ENCODE peak calls at places on chromosomes 11 and 22, in four cellular contexts. One of them, this sample, is unnamed.

GRCh38 chr22:38923463-38924196 is 33.8 kb upstream of the APOBEC3A start:
- DNase-seq in H1: no peak
- DNase-seq in H9: peak
- DNase-seq in IMR-90: peak
- DNase-seq in this sample: peak

GRCh38 chr22:23212061-23213030 is 32.0 kb downstream of the BCR start:
- DNase-seq in H9: no peak
- DNase-seq in H1: no peak
- DNase-seq in IMR-90: no peak
- DNase-seq in this sample: no peak

GRCh38 chr11:33734441-33735165 is 1.6 kb downstream of the CD59 start:
- DNase-seq in H1: no peak
- DNase-seq in H9: no peak
- DNase-seq in IMR-90: no peak
- DNase-seq in this sample: no peak

GRCh38 chr11:75334976-75335375 is 16.5 kb downstream of the ARRB1 start:
- DNase-seq in IMR-90: no peak
- DNase-seq in H9: peak
- DNase-seq in H1: no peak
- DNase-seq in this sample: peak

GRCh38 chr11:61913699-61914395 is 3.5 kb downstream of the RAB3IL1 start:
- DNase-seq in IMR-90: no peak
- DNase-seq in H9: no peak
- DNase-seq in H1: peak
- DNase-seq in this sample: no peak

GRCh38 chr22:37690407-37690806 is 4.3 kb downstream of the NOL12 start:
- DNase-seq in H9: no peak
- DNase-seq in H1: no peak
- DNase-seq in IMR-90: no peak
- DNase-seq in this sample: no peak

GRCh38 chr22:43777204-43777671 is 34.9 kb downstream of the EFCAB6 start:
- DNase-seq in IMR-90: peak
- DNase-seq in H9: no peak
- DNase-seq in H1: no peak
- DNase-seq in this sample: peak

GRCh38 chr11:78424334-78425270 is 7.0 kb upstream of the GAB2 start:
- DNase-seq in H9: no peak
- DNase-seq in IMR-90: peak
- DNase-seq in H1: no peak
- DNase-seq in this sample: no peak

GRCh38 chr11:420054-420910 is 5.5 kb upstream of the SIGIRR start:
- DNase-seq in H1: peak
- DNase-seq in H9: no peak
- DNase-seq in IMR-90: no peak
- DNase-seq in this sample: no peak

GRCh38 chr11:2943711-2944118 is 14.5 kb upstream of the PHLDA2 start:
- DNase-seq in H9: no peak
- DNase-seq in IMR-90: no peak
- DNase-seq in H1: no peak
- DNase-seq in this sample: no peak

GRCh38 chr11:78961938-78962701 is 387.5 kb upstream of the NARS2 start:
- DNase-seq in IMR-90: peak
- DNase-seq in H1: peak
- DNase-seq in H9: peak
- DNase-seq in this sample: peak

DNA sequence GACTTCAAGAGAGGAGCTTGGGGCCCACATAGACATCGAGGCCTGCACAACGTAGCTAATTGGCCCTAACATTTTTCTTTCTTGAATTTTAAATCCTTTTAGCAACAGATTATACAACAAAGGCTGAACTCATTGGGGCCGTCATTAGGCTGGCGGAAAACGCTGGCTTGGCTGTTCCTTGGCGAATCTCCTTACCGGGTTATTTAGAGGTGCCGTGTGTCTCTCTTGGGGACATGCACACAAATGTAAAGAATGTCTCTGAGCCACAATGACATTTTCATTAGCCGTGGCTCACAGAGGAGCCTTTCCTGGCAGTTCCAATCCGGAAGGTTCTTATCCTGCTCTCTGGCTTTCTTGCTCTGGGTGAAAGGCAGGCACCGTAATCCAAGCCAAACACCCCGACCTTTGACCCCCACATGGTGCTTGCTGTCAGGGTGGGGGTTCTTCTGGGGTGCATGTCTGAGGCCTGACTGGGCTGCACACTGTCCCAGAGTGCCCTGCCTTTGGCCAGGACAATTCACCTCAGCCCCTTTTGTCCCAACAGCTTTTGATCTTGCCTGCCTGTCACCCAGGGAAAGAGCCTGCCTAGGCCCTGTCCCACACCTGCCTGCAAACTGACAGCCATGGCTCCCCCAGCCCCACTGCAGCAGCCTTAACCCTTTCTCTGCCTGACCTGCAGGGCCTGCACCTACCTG is 9.2 kb upstream of the FGF3 start:
- DNase-seq in IMR-90: no peak
- DNase-seq in H9: no peak
- DNase-seq in H1: no peak
- DNase-seq in this sample: no peak
- H3K18ac ChIP-seq in IMR-90: no peak
- H3K18ac ChIP-seq in H9: no peak
- H3K18ac ChIP-seq in H1: no peak
- H3K18ac ChIP-seq in this sample: no peak

DNA sequence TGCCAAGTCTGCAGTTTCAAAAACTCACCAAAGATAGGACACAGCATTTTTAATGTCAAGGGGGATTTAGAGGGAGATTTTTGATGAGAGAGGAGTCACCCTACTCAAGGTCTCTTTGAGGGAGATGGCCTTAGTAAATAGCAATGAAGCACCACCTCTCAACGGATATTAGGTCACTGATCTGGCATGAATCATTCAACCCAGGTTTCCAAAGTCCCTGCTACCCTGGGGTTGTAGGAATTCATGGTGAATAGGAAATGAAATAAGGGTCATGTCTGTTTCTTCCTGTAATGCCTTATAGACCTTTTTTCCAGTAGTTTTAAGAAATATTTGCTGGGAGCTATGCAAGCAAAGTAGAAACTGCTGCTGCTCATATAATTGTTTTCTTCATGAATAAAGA is 2154.9 kb downstream of the LRRC4C start:
- DNase-seq in IMR-90: no peak
- DNase-seq in H9: no peak
- DNase-seq in H1: no peak
- DNase-seq in this sample: peak
- H3K18ac ChIP-seq in IMR-90: no peak
- H3K18ac ChIP-seq in H9: no peak
- H3K18ac ChIP-seq in H1: no peak
- H3K18ac ChIP-seq in this sample: no peak

DNA sequence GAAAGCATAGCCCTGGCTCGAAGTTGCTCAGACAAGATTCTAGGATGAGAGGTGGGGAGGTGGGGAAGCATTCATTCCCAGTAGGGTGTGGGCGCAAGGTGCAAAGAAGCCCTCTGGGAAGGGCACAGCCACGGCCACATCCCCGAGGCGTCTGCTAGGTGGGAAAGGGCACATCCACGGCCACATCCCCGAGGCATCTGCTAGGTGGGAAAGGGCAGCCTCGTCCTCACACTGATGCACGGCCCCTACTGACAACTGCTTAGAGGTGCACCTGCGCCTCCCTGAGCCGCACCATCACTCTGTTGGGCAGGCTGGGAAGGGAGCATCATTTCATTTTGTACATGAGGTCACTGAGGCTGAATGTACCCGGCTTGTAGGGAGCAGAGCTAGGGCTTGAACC is 94.6 kb upstream of the PITPNB start:
- DNase-seq in H1: no peak
- DNase-seq in IMR-90: no peak
- DNase-seq in H9: no peak
- DNase-seq in this sample: no peak
- H3K18ac ChIP-seq in H1: no peak
- H3K18ac ChIP-seq in IMR-90: no peak
- H3K18ac ChIP-seq in H9: no peak
- H3K18ac ChIP-seq in this sample: no peak

GRCh38 chr11:68040957-68041591 is 2.2 kb downstream of the TCIRG1 start:
- DNase-seq in H9: no peak
- DNase-seq in H1: peak
- DNase-seq in IMR-90: no peak
- DNase-seq in this sample: no peak

GRCh38 chr11:68041617-68042218 is 2.9 kb downstream of the TCIRG1 start:
- DNase-seq in IMR-90: no peak
- DNase-seq in H1: peak
- DNase-seq in H9: no peak
- DNase-seq in this sample: no peak

GRCh38 chr11:68039526-68040086 is 781 bp downstream of the TCIRG1 start:
- DNase-seq in IMR-90: no peak
- DNase-seq in H9: no peak
- DNase-seq in H1: peak
- DNase-seq in this sample: no peak

GRCh38 chr11:68038718-68039525 is at the start of gene TCIRG1:
- DNase-seq in IMR-90: peak
- DNase-seq in H9: peak
- DNase-seq in H1: peak
- DNase-seq in this sample: peak

GRCh38 chr11:68040121-68040956 is 1.5 kb downstream of the TCIRG1 start:
- DNase-seq in H9: peak
- DNase-seq in H1: peak
- DNase-seq in IMR-90: peak
- DNase-seq in this sample: peak
- H3K18ac ChIP-seq in H9: peak
- H3K18ac ChIP-seq in H1: peak
- H3K18ac ChIP-seq in IMR-90: peak
- H3K18ac ChIP-seq in this sample: peak

GRCh38 chr22:27681037-27681436 is 120.5 kb downstream of the MN1 start:
- DNase-seq in IMR-90: no peak
- DNase-seq in H9: no peak
- DNase-seq in H1: no peak
- DNase-seq in this sample: no peak

GRCh38 chr22:27676545-27677188 is 124.9 kb downstream of the MN1 start:
- DNase-seq in H9: no peak
- DNase-seq in H1: no peak
- DNase-seq in IMR-90: no peak
- DNase-seq in this sample: no peak

GRCh38 chr22:27680636-27681035 is 120.9 kb downstream of the MN1 start:
- DNase-seq in H1: no peak
- DNase-seq in IMR-90: no peak
- DNase-seq in H9: no peak
- DNase-seq in this sample: no peak

GRCh38 chr22:27679722-27680488 is 121.7 kb downstream of the MN1 start:
- DNase-seq in IMR-90: no peak
- DNase-seq in H1: no peak
- DNase-seq in H9: no peak
- DNase-seq in this sample: no peak

GRCh38 chr22:27677895-27678458 is 123.6 kb downstream of the MN1 start:
- DNase-seq in IMR-90: no peak
- DNase-seq in H1: no peak
- DNase-seq in H9: no peak
- DNase-seq in this sample: no peak
- H3K18ac ChIP-seq in IMR-90: no peak
- H3K18ac ChIP-seq in H1: no peak
- H3K18ac ChIP-seq in H9: no peak
- H3K18ac ChIP-seq in this sample: no peak

DNA sequence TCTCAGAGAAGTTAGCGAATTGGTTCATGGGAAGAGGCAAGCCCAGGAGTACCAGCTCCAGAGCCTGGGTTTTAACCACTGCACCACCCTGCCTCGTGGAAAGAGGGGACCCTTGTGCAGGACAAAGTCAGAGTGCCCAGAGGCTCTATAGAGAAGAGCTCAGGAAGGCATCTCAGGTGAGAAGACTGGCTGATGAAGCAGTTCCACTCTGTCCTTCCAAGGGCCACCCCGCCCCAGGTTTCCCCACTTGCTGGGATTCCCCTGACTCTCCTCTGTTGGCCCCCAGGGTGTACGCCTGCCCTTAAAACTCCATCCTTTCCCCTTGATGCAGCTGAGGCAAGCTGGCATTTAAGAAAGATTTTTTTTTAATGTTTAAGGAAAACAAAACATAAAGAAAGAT is 265.8 kb downstream of the BUD13 start:
- DNase-seq in IMR-90: no peak
- DNase-seq in H1: peak
- DNase-seq in H9: no peak
- DNase-seq in this sample: no peak
- H3K18ac ChIP-seq in IMR-90: no peak
- H3K18ac ChIP-seq in H1: no peak
- H3K18ac ChIP-seq in H9: no peak
- H3K18ac ChIP-seq in this sample: no peak

DNA sequence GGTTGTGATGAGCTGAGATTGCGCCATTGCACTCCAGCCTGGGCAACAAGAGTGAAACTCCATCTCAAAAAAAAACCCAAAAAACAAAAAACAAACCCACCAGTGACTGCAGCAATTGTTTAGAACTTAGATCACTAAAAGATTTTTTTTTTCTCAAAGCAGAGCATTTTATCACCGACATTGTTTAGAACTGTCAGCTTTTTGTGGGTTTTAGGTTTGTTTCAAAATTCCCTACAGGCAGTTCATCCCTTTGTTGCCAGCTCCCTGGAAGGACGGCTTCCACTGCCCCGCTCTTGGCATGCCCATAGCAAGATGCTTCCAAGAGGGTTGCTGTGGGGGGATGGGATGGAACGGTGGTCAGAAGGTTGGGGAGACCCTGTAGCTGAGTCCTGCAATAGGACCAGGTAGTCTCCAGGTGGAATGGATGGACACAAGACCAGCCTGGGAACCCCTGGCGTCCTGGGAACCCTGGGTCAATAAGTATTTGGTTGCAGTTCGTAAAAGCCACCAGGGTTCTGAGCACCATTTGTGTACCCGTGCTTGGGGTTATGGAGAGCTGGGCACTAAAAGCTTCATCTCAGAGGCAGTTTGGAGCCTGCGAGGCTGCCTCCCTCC is 46.7 kb downstream of the TSPAN18 start:
- DNase-seq in IMR-90: peak
- DNase-seq in H9: peak
- DNase-seq in H1: peak
- DNase-seq in this sample: no peak
- H3K18ac ChIP-seq in IMR-90: no peak
- H3K18ac ChIP-seq in H9: no peak
- H3K18ac ChIP-seq in H1: no peak
- H3K18ac ChIP-seq in this sample: peak

GRCh38 chr11:128731041-128731663 is 37.3 kb downstream of the FLI1 start:
- DNase-seq in H9: no peak
- DNase-seq in H1: no peak
- DNase-seq in IMR-90: no peak
- DNase-seq in this sample: no peak
- H3K18ac ChIP-seq in H9: no peak
- H3K18ac ChIP-seq in H1: peak
- H3K18ac ChIP-seq in IMR-90: no peak
- H3K18ac ChIP-seq in this sample: no peak

GRCh38 chr11:10930224-10930960 is 72.5 kb upstream of the ZBED5 start:
- DNase-seq in IMR-90: peak
- DNase-seq in H1: no peak
- DNase-seq in H9: no peak
- DNase-seq in this sample: peak
- H3K18ac ChIP-seq in IMR-90: peak
- H3K18ac ChIP-seq in H1: no peak
- H3K18ac ChIP-seq in H9: peak
- H3K18ac ChIP-seq in this sample: peak